ENCODE peak calls at places on chromosomes 16 and 17, in nine cellular contexts. One of them, this sample, is unnamed.

GRCh38 chr17:8167526-8167925 is 4.8 kb upstream of the VAMP2 start:
- DNase-seq in prostate gland: no peak
- DNase-seq in stomach: no peak
- DNase-seq in psoas muscle: no peak
- DNase-seq in endodermal cell: no peak
- DNase-seq in uterus: no peak
- DNase-seq in ovary: no peak
- DNase-seq in mammary epithelial cell: no peak
- DNase-seq in IMR-90: no peak
- DNase-seq in this sample: no peak

GRCh38 chr16:61128545-61129323 is 907.5 kb downstream of the CDH8 start:
- DNase-seq in prostate gland: no peak
- DNase-seq in stomach: no peak
- DNase-seq in psoas muscle: no peak
- DNase-seq in endodermal cell: no peak
- DNase-seq in uterus: no peak
- DNase-seq in ovary: no peak
- DNase-seq in mammary epithelial cell: no peak
- DNase-seq in IMR-90: no peak
- DNase-seq in this sample: no peak

GRCh38 chr17:41912925-41913324 is 5.8 kb downstream of the ACLY start:
- DNase-seq in prostate gland: no peak
- DNase-seq in stomach: no peak
- DNase-seq in psoas muscle: no peak
- DNase-seq in endodermal cell: no peak
- DNase-seq in uterus: no peak
- DNase-seq in ovary: no peak
- DNase-seq in mammary epithelial cell: no peak
- DNase-seq in IMR-90: no peak
- DNase-seq in this sample: no peak

GRCh38 chr17:59361916-59362810 is 30.7 kb downstream of the YPEL2 start:
- DNase-seq in prostate gland: no peak
- DNase-seq in stomach: no peak
- DNase-seq in psoas muscle: no peak
- DNase-seq in endodermal cell: no peak
- DNase-seq in uterus: no peak
- DNase-seq in ovary: no peak
- DNase-seq in mammary epithelial cell: peak
- DNase-seq in IMR-90: peak
- DNase-seq in this sample: no peak

GRCh38 chr17:60526726-60527125 is 684 bp upstream of the APPBP2 start:
- DNase-seq in prostate gland: no peak
- DNase-seq in stomach: no peak
- DNase-seq in psoas muscle: no peak
- DNase-seq in endodermal cell: no peak
- DNase-seq in uterus: no peak
- DNase-seq in ovary: no peak
- DNase-seq in mammary epithelial cell: no peak
- DNase-seq in IMR-90: peak
- DNase-seq in this sample: no peak

GRCh38 chr17:67891481-67892119 is 66.3 kb downstream of the BPTF start:
- DNase-seq in prostate gland: peak
- DNase-seq in stomach: no peak
- DNase-seq in psoas muscle: no peak
- DNase-seq in endodermal cell: no peak
- DNase-seq in uterus: peak
- DNase-seq in ovary: no peak
- DNase-seq in mammary epithelial cell: peak
- DNase-seq in IMR-90: peak
- DNase-seq in this sample: no peak

GRCh38 chr16:10981697-10982216 is 37.4 kb downstream of the CLEC16A start:
- DNase-seq in prostate gland: no peak
- DNase-seq in stomach: no peak
- DNase-seq in psoas muscle: no peak
- DNase-seq in endodermal cell: peak
- DNase-seq in uterus: no peak
- DNase-seq in ovary: no peak
- DNase-seq in mammary epithelial cell: peak
- DNase-seq in IMR-90: no peak
- DNase-seq in this sample: no peak

GRCh38 chr17:4939554-4939803 is 367 bp downstream of the SLC25A11 start:
- DNase-seq in prostate gland: no peak
- DNase-seq in stomach: no peak
- DNase-seq in psoas muscle: no peak
- DNase-seq in endodermal cell: no peak
- DNase-seq in uterus: no peak
- DNase-seq in ovary: no peak
- DNase-seq in mammary epithelial cell: no peak
- DNase-seq in IMR-90: no peak
- DNase-seq in this sample: no peak

GRCh38 chr17:11997147-11997971 is at the start of gene ZNF18:
- DNase-seq in prostate gland: peak
- DNase-seq in stomach: peak
- DNase-seq in psoas muscle: peak
- DNase-seq in endodermal cell: peak
- DNase-seq in uterus: peak
- DNase-seq in ovary: peak
- DNase-seq in mammary epithelial cell: peak
- DNase-seq in IMR-90: peak
- DNase-seq in this sample: peak

GRCh38 chr17:49972486-49973270 is 3.7 kb downstream of the DLX4 start:
- DNase-seq in prostate gland: no peak
- DNase-seq in stomach: no peak
- DNase-seq in psoas muscle: no peak
- DNase-seq in endodermal cell: peak
- DNase-seq in uterus: no peak
- DNase-seq in ovary: no peak
- DNase-seq in mammary epithelial cell: no peak
- DNase-seq in IMR-90: no peak
- DNase-seq in this sample: no peak

GRCh38 chr17:17352836-17353624 is 49.9 kb downstream of the NT5M start:
- DNase-seq in prostate gland: no peak
- DNase-seq in stomach: no peak
- DNase-seq in psoas muscle: no peak
- DNase-seq in endodermal cell: peak
- DNase-seq in uterus: no peak
- DNase-seq in ovary: no peak
- DNase-seq in mammary epithelial cell: no peak
- DNase-seq in IMR-90: no peak
- DNase-seq in this sample: no peak

GRCh38 chr17:73099504-73099903 is 7.0 kb upstream of the SLC39A11 start:
- DNase-seq in prostate gland: no peak
- DNase-seq in stomach: no peak
- DNase-seq in psoas muscle: no peak
- DNase-seq in endodermal cell: no peak
- DNase-seq in uterus: no peak
- DNase-seq in ovary: no peak
- DNase-seq in mammary epithelial cell: no peak
- DNase-seq in IMR-90: no peak
- DNase-seq in this sample: no peak

GRCh38 chr17:73096866-73097265 is 4.4 kb upstream of the SLC39A11 start:
- DNase-seq in prostate gland: no peak
- DNase-seq in stomach: no peak
- DNase-seq in psoas muscle: no peak
- DNase-seq in endodermal cell: no peak
- DNase-seq in uterus: no peak
- DNase-seq in ovary: no peak
- DNase-seq in mammary epithelial cell: peak
- DNase-seq in IMR-90: no peak
- DNase-seq in this sample: no peak

GRCh38 chr17:73100363-73100762 is 7.9 kb upstream of the SLC39A11 start:
- DNase-seq in prostate gland: no peak
- DNase-seq in stomach: no peak
- DNase-seq in psoas muscle: no peak
- DNase-seq in endodermal cell: no peak
- DNase-seq in uterus: no peak
- DNase-seq in ovary: no peak
- DNase-seq in mammary epithelial cell: no peak
- DNase-seq in IMR-90: no peak
- DNase-seq in this sample: no peak

GRCh38 chr17:73101031-73101430 is 8.5 kb upstream of the SLC39A11 start:
- DNase-seq in prostate gland: no peak
- DNase-seq in stomach: peak
- DNase-seq in psoas muscle: no peak
- DNase-seq in endodermal cell: no peak
- DNase-seq in uterus: no peak
- DNase-seq in ovary: no peak
- DNase-seq in mammary epithelial cell: no peak
- DNase-seq in IMR-90: no peak
- DNase-seq in this sample: no peak

GRCh38 chr17:73098919-73099318 is 6.4 kb upstream of the SLC39A11 start:
- DNase-seq in prostate gland: no peak
- DNase-seq in stomach: no peak
- DNase-seq in psoas muscle: no peak
- DNase-seq in endodermal cell: no peak
- DNase-seq in uterus: no peak
- DNase-seq in ovary: no peak
- DNase-seq in mammary epithelial cell: no peak
- DNase-seq in IMR-90: no peak
- DNase-seq in this sample: no peak
- H3K4me3 ChIP-seq in prostate gland: no peak
- H3K4me3 ChIP-seq in stomach: no peak
- H3K4me3 ChIP-seq in psoas muscle: no peak
- H3K4me3 ChIP-seq in endodermal cell: no peak
- H3K4me3 ChIP-seq in uterus: no peak
- H3K4me3 ChIP-seq in ovary: no peak
- H3K4me3 ChIP-seq in mammary epithelial cell: no peak
- H3K4me3 ChIP-seq in IMR-90: no peak
- H3K4me3 ChIP-seq in this sample: no peak

GRCh38 chr16:50265260-50265659 is 1.1 kb upstream of the ADCY7 start:
- DNase-seq in prostate gland: no peak
- DNase-seq in stomach: peak
- DNase-seq in psoas muscle: peak
- DNase-seq in endodermal cell: peak
- DNase-seq in uterus: no peak
- DNase-seq in ovary: no peak
- DNase-seq in mammary epithelial cell: no peak
- DNase-seq in IMR-90: peak
- DNase-seq in this sample: no peak
- H3K27ac ChIP-seq in prostate gland: no peak
- H3K27ac ChIP-seq in stomach: no peak
- H3K27ac ChIP-seq in psoas muscle: no peak
- H3K27ac ChIP-seq in endodermal cell: no peak
- H3K27ac ChIP-seq in uterus: no peak
- H3K27ac ChIP-seq in ovary: peak
- H3K27ac ChIP-seq in mammary epithelial cell: no peak
- H3K27ac ChIP-seq in IMR-90: no peak
- H3K27ac ChIP-seq in this sample: no peak

GRCh38 chr16:89357055-89357454 is 133.3 kb downstream of the ANKRD11 start:
- DNase-seq in prostate gland: no peak
- DNase-seq in stomach: no peak
- DNase-seq in psoas muscle: peak
- DNase-seq in endodermal cell: peak
- DNase-seq in uterus: no peak
- DNase-seq in ovary: no peak
- DNase-seq in mammary epithelial cell: peak
- DNase-seq in IMR-90: no peak
- DNase-seq in this sample: no peak
- TF ChIP-seq CTCF in prostate gland: no peak
- TF ChIP-seq CTCF in stomach: no peak
- TF ChIP-seq CTCF in psoas muscle: no peak
- TF ChIP-seq CTCF in endodermal cell: peak
- TF ChIP-seq CTCF in uterus: no peak
- TF ChIP-seq CTCF in ovary: no peak
- TF ChIP-seq CTCF in mammary epithelial cell: peak
- TF ChIP-seq CTCF in IMR-90: no peak
- TF ChIP-seq CTCF in this sample: no peak

DNA sequence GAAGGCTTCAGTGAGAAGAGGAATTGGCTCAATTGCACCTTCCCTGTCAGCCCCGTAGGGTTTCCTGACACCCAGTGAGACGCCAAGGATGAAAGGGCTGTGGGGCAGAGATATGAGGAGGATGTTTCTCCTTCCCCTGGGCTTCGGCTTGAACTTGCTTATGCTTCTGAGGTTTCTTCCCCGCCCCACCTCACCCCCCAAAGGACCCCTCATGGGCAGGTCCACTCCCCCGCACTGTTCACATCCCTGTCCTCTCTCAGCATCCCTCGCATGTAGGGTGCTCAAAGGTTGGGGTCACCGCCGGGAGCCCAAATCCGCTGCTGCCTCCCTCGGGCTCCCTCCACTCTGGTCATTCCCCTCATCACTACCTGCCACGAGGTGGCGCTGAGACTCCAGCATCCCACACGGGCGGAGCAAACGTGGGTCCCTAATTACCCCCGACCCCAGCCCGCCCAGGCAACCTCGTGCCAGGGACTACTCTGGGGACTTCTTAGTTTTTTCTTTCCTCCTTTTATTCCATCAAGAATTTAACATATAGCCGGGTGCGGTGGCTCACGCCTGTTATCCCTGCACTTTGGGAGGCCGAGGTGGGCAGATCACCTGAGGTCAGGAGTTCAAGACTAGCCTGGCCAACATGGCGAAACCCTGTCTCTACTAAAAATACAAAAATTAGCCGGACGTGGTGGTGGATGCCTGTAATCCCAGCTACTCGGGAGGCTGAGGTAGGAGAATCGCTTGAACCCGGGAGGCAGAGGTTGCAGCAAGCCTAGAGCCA is 3.3 kb upstream of the TRARG1 start:
- DNase-seq in prostate gland: peak
- DNase-seq in stomach: peak
- DNase-seq in psoas muscle: peak
- DNase-seq in endodermal cell: peak
- DNase-seq in uterus: peak
- DNase-seq in ovary: peak
- DNase-seq in mammary epithelial cell: no peak
- DNase-seq in IMR-90: peak
- DNase-seq in this sample: no peak
- H3K4me3 ChIP-seq in prostate gland: no peak
- H3K4me3 ChIP-seq in stomach: no peak
- H3K4me3 ChIP-seq in psoas muscle: no peak
- H3K4me3 ChIP-seq in endodermal cell: no peak
- H3K4me3 ChIP-seq in uterus: no peak
- H3K4me3 ChIP-seq in ovary: no peak
- H3K4me3 ChIP-seq in mammary epithelial cell: no peak
- H3K4me3 ChIP-seq in IMR-90: no peak
- H3K4me3 ChIP-seq in this sample: no peak

GRCh38 chr16:2082983-2083364 is 35.2 kb downstream of the TSC2 start:
- DNase-seq in prostate gland: no peak
- DNase-seq in stomach: no peak
- DNase-seq in psoas muscle: no peak
- DNase-seq in endodermal cell: no peak
- DNase-seq in uterus: no peak
- DNase-seq in ovary: peak
- DNase-seq in mammary epithelial cell: no peak
- DNase-seq in IMR-90: no peak
- DNase-seq in this sample: no peak
- H3K27ac ChIP-seq in prostate gland: peak
- H3K27ac ChIP-seq in stomach: peak
- H3K27ac ChIP-seq in psoas muscle: no peak
- H3K27ac ChIP-seq in endodermal cell: peak
- H3K27ac ChIP-seq in uterus: no peak
- H3K27ac ChIP-seq in ovary: peak
- H3K27ac ChIP-seq in mammary epithelial cell: no peak
- H3K27ac ChIP-seq in IMR-90: no peak
- H3K27ac ChIP-seq in this sample: no peak

GRCh38 chr16:4800290-4801041 is 2.0 kb downstream of the ROGDI start:
- DNase-seq in prostate gland: peak
- DNase-seq in stomach: peak
- DNase-seq in psoas muscle: no peak
- DNase-seq in endodermal cell: no peak
- DNase-seq in uterus: no peak
- DNase-seq in ovary: no peak
- DNase-seq in mammary epithelial cell: peak
- DNase-seq in IMR-90: no peak
- DNase-seq in this sample: peak
- TF ChIP-seq CTCF in prostate gland: no peak
- TF ChIP-seq CTCF in stomach: no peak
- TF ChIP-seq CTCF in psoas muscle: no peak
- TF ChIP-seq CTCF in endodermal cell: no peak
- TF ChIP-seq CTCF in uterus: no peak
- TF ChIP-seq CTCF in ovary: no peak
- TF ChIP-seq CTCF in mammary epithelial cell: no peak
- TF ChIP-seq CTCF in IMR-90: no peak
- TF ChIP-seq CTCF in this sample: no peak

This sample was measured in dorsolateral prefrontal cortex.